ENCODE peak calls at places on chromosomes 1 and 21, in six cellular contexts. One of them, this sample, is unnamed.

GRCh38 chr21:42245348-42246185 is 26.6 kb downstream of the ABCG1 start:
- DNase-seq in HepG2: no peak
- DNase-seq in K562: no peak
- DNase-seq in GM12878: no peak
- DNase-seq in A549: no peak
- DNase-seq in IMR-90: no peak
- DNase-seq in this sample: no peak

GRCh38 chr1:25566730-25567341 is 23.4 kb downstream of the LDLRAP1 start:
- DNase-seq in A549: no peak
- DNase-seq in K562: no peak
- DNase-seq in IMR-90: peak; percentile 92
- DNase-seq in GM12878: no peak
- DNase-seq in HepG2: no peak
- DNase-seq in this sample: no peak

GRCh38 chr1:6630027-6630426 is 5.4 kb downstream of the THAP3 start:
- DNase-seq in IMR-90: no peak
- DNase-seq in HepG2: no peak
- DNase-seq in A549: no peak
- DNase-seq in K562: no peak
- DNase-seq in GM12878: no peak
- DNase-seq in this sample: no peak

GRCh38 chr1:4023678-4024077 is 123.6 kb upstream of the C1orf174 start:
- DNase-seq in K562: no peak
- DNase-seq in HepG2: no peak
- DNase-seq in IMR-90: no peak
- DNase-seq in A549: no peak
- DNase-seq in GM12878: no peak
- DNase-seq in this sample: no peak

GRCh38 chr1:36755313-36756230 is 272.9 kb upstream of the CSF3R start:
- DNase-seq in GM12878: no peak
- DNase-seq in A549: no peak
- DNase-seq in IMR-90: no peak
- DNase-seq in HepG2: no peak
- DNase-seq in K562: no peak
- DNase-seq in this sample: no peak

GRCh38 chr1:156859523-156860112 is 701 bp upstream of the INSRR start:
- DNase-seq in K562: no peak
- DNase-seq in GM12878: no peak
- DNase-seq in HepG2: no peak
- DNase-seq in A549: no peak
- DNase-seq in IMR-90: no peak
- DNase-seq in this sample: no peak

GRCh38 chr1:223188618-223189356 is 45.7 kb upstream of the TLR5 start:
- DNase-seq in A549: no peak
- DNase-seq in K562: no peak
- DNase-seq in HepG2: no peak
- DNase-seq in GM12878: no peak
- DNase-seq in IMR-90: no peak
- DNase-seq in this sample: no peak

GRCh38 chr1:237685553-237685952 is 205.2 kb downstream of the ZP4 start:
- DNase-seq in IMR-90: no peak
- DNase-seq in K562: no peak
- DNase-seq in A549: no peak
- DNase-seq in HepG2: no peak
- DNase-seq in GM12878: no peak
- DNase-seq in this sample: no peak

GRCh38 chr1:225631041-225631663 is 21.8 kb downstream of the ENAH start:
- DNase-seq in IMR-90: no peak
- DNase-seq in A549: no peak
- DNase-seq in K562: no peak
- DNase-seq in HepG2: no peak
- DNase-seq in GM12878: no peak
- DNase-seq in this sample: no peak

GRCh38 chr1:3192825-3193224 is 123.8 kb downstream of the PRDM16 start:
- DNase-seq in GM12878: no peak
- DNase-seq in K562: no peak
- DNase-seq in IMR-90: no peak
- DNase-seq in HepG2: peak; percentile 7
- DNase-seq in A549: no peak
- DNase-seq in this sample: no peak

GRCh38 chr1:13583964-13584791 is 546 bp downstream of the PDPN start:
- DNase-seq in A549: no peak
- DNase-seq in IMR-90: no peak
- DNase-seq in HepG2: no peak
- DNase-seq in K562: no peak
- DNase-seq in GM12878: no peak
- DNase-seq in this sample: peak; percentile 58

GRCh38 chr1:159913451-159914192 is 11.7 kb downstream of the TAGLN2 start:
- DNase-seq in HepG2: no peak
- DNase-seq in IMR-90: no peak
- DNase-seq in GM12878: no peak
- DNase-seq in A549: no peak
- DNase-seq in K562: no peak
- DNase-seq in this sample: no peak

GRCh38 chr1:18639335-18640055 is 8.8 kb downstream of the PAX7 start:
- DNase-seq in HepG2: no peak
- DNase-seq in GM12878: no peak
- DNase-seq in A549: no peak
- DNase-seq in K562: no peak
- DNase-seq in IMR-90: no peak
- DNase-seq in this sample: no peak

GRCh38 chr1:246142320-246142893 is 364.7 kb downstream of the SMYD3 start:
- DNase-seq in A549: peak; percentile 63
- DNase-seq in GM12878: no peak
- DNase-seq in HepG2: no peak
- DNase-seq in K562: peak; percentile 85
- DNase-seq in IMR-90: peak; percentile 96
- DNase-seq in this sample: no peak

GRCh38 chr1:55970711-55971110 is 608.7 kb downstream of the PLPP3 start:
- DNase-seq in K562: no peak
- DNase-seq in A549: no peak
- DNase-seq in HepG2: no peak
- DNase-seq in IMR-90: peak; percentile 56
- DNase-seq in GM12878: no peak
- DNase-seq in this sample: no peak

GRCh38 chr1:118159578-118159977 is 25.4 kb downstream of the SPAG17 start:
- DNase-seq in A549: no peak
- DNase-seq in IMR-90: no peak
- DNase-seq in GM12878: no peak
- DNase-seq in K562: no peak
- DNase-seq in HepG2: no peak
- DNase-seq in this sample: no peak

GRCh38 chr1:9717193-9718005 is 65.9 kb downstream of the PIK3CD start:
- DNase-seq in IMR-90: no peak
- DNase-seq in A549: no peak
- DNase-seq in HepG2: peak; percentile 93
- DNase-seq in K562: peak; percentile 95
- DNase-seq in GM12878: peak; percentile 39
- DNase-seq in this sample: no peak

GRCh38 chr1:9996624-9997582 is at the start of gene RBP7:
- DNase-seq in HepG2: no peak
- DNase-seq in K562: no peak
- DNase-seq in IMR-90: no peak
- DNase-seq in A549: peak; percentile 27
- DNase-seq in GM12878: no peak
- DNase-seq in this sample: peak; percentile 13

GRCh38 chr1:51301152-51301843 is 29.1 kb downstream of the TTC39A start:
- DNase-seq in A549: no peak
- DNase-seq in HepG2: no peak
- DNase-seq in GM12878: peak; percentile 39
- DNase-seq in K562: no peak
- DNase-seq in IMR-90: no peak
- DNase-seq in this sample: no peak

GRCh38 chr1:58657082-58657481 is 42.8 kb downstream of the MYSM1 start:
- DNase-seq in IMR-90: no peak
- DNase-seq in A549: no peak
- DNase-seq in K562: no peak
- DNase-seq in HepG2: no peak
- DNase-seq in GM12878: no peak
- DNase-seq in this sample: no peak

GRCh38 chr21:31335957-31336738 is 7.9 kb downstream of the TIAM1 start:
- DNase-seq in HepG2: no peak
- DNase-seq in A549: peak; percentile 8
- DNase-seq in GM12878: no peak
- DNase-seq in K562: no peak
- DNase-seq in IMR-90: peak; percentile 95
- DNase-seq in this sample: no peak

GRCh38 chr1:1212780-1213152 is 1.2 kb downstream of the TNFRSF4 start:
- DNase-seq in GM12878: no peak
- DNase-seq in IMR-90: peak; percentile 11
- DNase-seq in K562: no peak
- DNase-seq in A549: no peak
- DNase-seq in HepG2: no peak
- DNase-seq in this sample: no peak
- TF ChIP-seq BHLHE40 in GM12878: peak; percentile 73
- TF ChIP-seq BHLHE40 in IMR-90: no peak
- TF ChIP-seq BHLHE40 in K562: no peak
- TF ChIP-seq BHLHE40 in A549: no peak
- TF ChIP-seq BHLHE40 in HepG2: no peak
- TF ChIP-seq BHLHE40 in this sample: no peak

GRCh38 chr1:234839663-234840062 is 229.7 kb upstream of the IRF2BP2 start:
- DNase-seq in GM12878: no peak
- DNase-seq in A549: no peak
- DNase-seq in HepG2: peak; percentile 36
- DNase-seq in K562: no peak
- DNase-seq in IMR-90: no peak
- DNase-seq in this sample: no peak
- TF ChIP-seq BHLHE40 in GM12878: no peak
- TF ChIP-seq BHLHE40 in A549: no peak
- TF ChIP-seq BHLHE40 in HepG2: no peak
- TF ChIP-seq BHLHE40 in K562: no peak
- TF ChIP-seq BHLHE40 in IMR-90: no peak
- TF ChIP-seq BHLHE40 in this sample: no peak

GRCh38 chr21:45580576-45581321 is 38.5 kb upstream of the SLC19A1 start:
- DNase-seq in IMR-90: no peak
- DNase-seq in GM12878: no peak
- DNase-seq in HepG2: no peak
- DNase-seq in A549: no peak
- DNase-seq in K562: no peak
- DNase-seq in this sample: no peak

GRCh38 chr21:45580181-45580575 is 37.9 kb upstream of the SLC19A1 start:
- DNase-seq in A549: no peak
- DNase-seq in IMR-90: no peak
- DNase-seq in K562: no peak
- DNase-seq in HepG2: no peak
- DNase-seq in GM12878: no peak
- DNase-seq in this sample: no peak

GRCh38 chr21:45583831-45584509 is 41.7 kb upstream of the SLC19A1 start:
- DNase-seq in K562: no peak
- DNase-seq in IMR-90: no peak
- DNase-seq in GM12878: no peak
- DNase-seq in A549: no peak
- DNase-seq in HepG2: no peak
- DNase-seq in this sample: no peak

GRCh38 chr21:45581322-45581712 is 39.1 kb upstream of the SLC19A1 start:
- DNase-seq in A549: no peak
- DNase-seq in HepG2: no peak
- DNase-seq in K562: no peak
- DNase-seq in IMR-90: no peak
- DNase-seq in GM12878: no peak
- DNase-seq in this sample: no peak

GRCh38 chr21:45582128-45582527 is 39.9 kb upstream of the SLC19A1 start:
- DNase-seq in HepG2: no peak
- DNase-seq in A549: no peak
- DNase-seq in K562: no peak
- DNase-seq in IMR-90: no peak
- DNase-seq in GM12878: no peak
- DNase-seq in this sample: no peak
- TF ChIP-seq BHLHE40 in HepG2: no peak
- TF ChIP-seq BHLHE40 in A549: no peak
- TF ChIP-seq BHLHE40 in K562: no peak
- TF ChIP-seq BHLHE40 in IMR-90: no peak
- TF ChIP-seq BHLHE40 in GM12878: no peak
- TF ChIP-seq BHLHE40 in this sample: no peak

GRCh38 chr1:23216771-23217420 is 406 bp downstream of the HTR1D start:
- DNase-seq in IMR-90: no peak
- DNase-seq in K562: peak; percentile 73
- DNase-seq in GM12878: no peak
- DNase-seq in HepG2: no peak
- DNase-seq in A549: no peak
- DNase-seq in this sample: peak; percentile 75
- TF ChIP-seq BHLHE40 in IMR-90: no peak
- TF ChIP-seq BHLHE40 in K562: no peak
- TF ChIP-seq BHLHE40 in GM12878: no peak
- TF ChIP-seq BHLHE40 in HepG2: no peak
- TF ChIP-seq BHLHE40 in A549: no peak
- TF ChIP-seq BHLHE40 in this sample: no peak

GRCh38 chr1:201505505-201505893 is 1.4 kb downstream of the CSRP1 start:
- DNase-seq in A549: no peak
- DNase-seq in GM12878: no peak
- DNase-seq in HepG2: no peak
- DNase-seq in IMR-90: peak; percentile 76
- DNase-seq in K562: no peak
- DNase-seq in this sample: no peak
- TF ChIP-seq BHLHE40 in A549: no peak
- TF ChIP-seq BHLHE40 in GM12878: no peak
- TF ChIP-seq BHLHE40 in HepG2: no peak
- TF ChIP-seq BHLHE40 in IMR-90: no peak
- TF ChIP-seq BHLHE40 in K562: no peak
- TF ChIP-seq BHLHE40 in this sample: no peak

This sample was measured in HEK293T.